ENCODE peak calls at places on chromosome 19, in eight cellular contexts. One of them, this sample, is unnamed.
A peak's percentile ranks its signal among the peaks of the same experiment; 100 is the strongest.

GRCh38 chr19:48613024-48613851 is 1.6 kb downstream of the FAM83E start:
- DNase-seq in lower leg skin: no peak
- DNase-seq in tibial nerve: no peak
- DNase-seq in H54: no peak
- DNase-seq in transverse colon: peak; percentile 72
- DNase-seq in ovary: no peak
- DNase-seq in body of pancreas: no peak
- DNase-seq in IMR-90: no peak
- DNase-seq in this sample: no peak

GRCh38 chr19:40687525-40688016 is 2.9 kb downstream of the NUMBL start:
- DNase-seq in lower leg skin: peak; percentile 97
- DNase-seq in tibial nerve: peak; percentile 98
- DNase-seq in H54: no peak
- DNase-seq in transverse colon: peak; percentile 82
- DNase-seq in ovary: peak; percentile 77
- DNase-seq in body of pancreas: peak; percentile 62
- DNase-seq in IMR-90: peak; percentile 86
- DNase-seq in this sample: no peak

GRCh38 chr19:4870025-4870700 is 2.7 kb upstream of the PLIN3 start:
- DNase-seq in lower leg skin: no peak
- DNase-seq in tibial nerve: no peak
- DNase-seq in H54: peak; percentile 75
- DNase-seq in transverse colon: peak; percentile 65
- DNase-seq in ovary: peak; percentile 62
- DNase-seq in body of pancreas: peak; percentile 75
- DNase-seq in IMR-90: peak; percentile 92
- DNase-seq in this sample: no peak

GRCh38 chr19:6238256-6238642 is 41.5 kb downstream of the MLLT1 start:
- DNase-seq in lower leg skin: no peak
- DNase-seq in tibial nerve: no peak
- DNase-seq in H54: no peak
- DNase-seq in transverse colon: no peak
- DNase-seq in ovary: no peak
- DNase-seq in body of pancreas: no peak
- DNase-seq in IMR-90: no peak
- DNase-seq in this sample: no peak

GRCh38 chr19:3062165-3063105 is at the start of gene TLE5:
- DNase-seq in lower leg skin: peak; percentile 89
- DNase-seq in tibial nerve: no peak
- DNase-seq in H54: peak; percentile 90
- DNase-seq in transverse colon: peak; percentile 80
- DNase-seq in ovary: peak; percentile 69
- DNase-seq in body of pancreas: peak; percentile 83
- DNase-seq in IMR-90: no peak
- DNase-seq in this sample: no peak

GRCh38 chr19:4369109-4369887 is 25.9 kb downstream of the MPND start:
- DNase-seq in lower leg skin: peak; percentile 90
- DNase-seq in tibial nerve: peak; percentile 44
- DNase-seq in H54: no peak
- DNase-seq in transverse colon: peak; percentile 84
- DNase-seq in ovary: no peak
- DNase-seq in body of pancreas: peak; percentile 60
- DNase-seq in IMR-90: no peak
- DNase-seq in this sample: no peak

GRCh38 chr19:48819366-48819816 is 8.6 kb upstream of the BCAT2 start:
- DNase-seq in lower leg skin: peak; percentile 98
- DNase-seq in tibial nerve: peak; percentile 96
- DNase-seq in H54: peak; percentile 33
- DNase-seq in transverse colon: peak; percentile 88
- DNase-seq in ovary: peak; percentile 88
- DNase-seq in body of pancreas: peak; percentile 98
- DNase-seq in IMR-90: peak; percentile 79
- DNase-seq in this sample: peak; percentile 97

GRCh38 chr19:14704450-14704849 is 14.6 kb downstream of the ZNF333 start:
- DNase-seq in lower leg skin: no peak
- DNase-seq in tibial nerve: no peak
- DNase-seq in H54: no peak
- DNase-seq in transverse colon: no peak
- DNase-seq in ovary: no peak
- DNase-seq in body of pancreas: no peak
- DNase-seq in IMR-90: no peak
- DNase-seq in this sample: no peak

GRCh38 chr19:7856679-7857663 is 17.2 kb downstream of the PRR36 start:
- DNase-seq in lower leg skin: no peak
- DNase-seq in tibial nerve: no peak
- DNase-seq in H54: no peak
- DNase-seq in transverse colon: no peak
- DNase-seq in ovary: no peak
- DNase-seq in body of pancreas: no peak
- DNase-seq in IMR-90: no peak
- DNase-seq in this sample: no peak

GRCh38 chr19:16037424-16038195 is 38.7 kb upstream of the TPM4 start:
- DNase-seq in lower leg skin: peak; percentile 80
- DNase-seq in tibial nerve: no peak
- DNase-seq in H54: no peak
- DNase-seq in transverse colon: no peak
- DNase-seq in ovary: no peak
- DNase-seq in body of pancreas: no peak
- DNase-seq in IMR-90: no peak
- DNase-seq in this sample: no peak

GRCh38 chr19:3250675-3251074 is 26.2 kb downstream of the CELF5 start:
- DNase-seq in lower leg skin: no peak
- DNase-seq in tibial nerve: peak; percentile 14
- DNase-seq in H54: no peak
- DNase-seq in transverse colon: peak; percentile 21
- DNase-seq in ovary: no peak
- DNase-seq in body of pancreas: peak; percentile 7
- DNase-seq in IMR-90: no peak
- DNase-seq in this sample: no peak

GRCh38 chr19:41563847-41564514 is 12.0 kb upstream of the CEACAM21 start:
- DNase-seq in lower leg skin: no peak
- DNase-seq in tibial nerve: no peak
- DNase-seq in H54: peak; percentile 21
- DNase-seq in transverse colon: no peak
- DNase-seq in ovary: no peak
- DNase-seq in body of pancreas: no peak
- DNase-seq in IMR-90: no peak
- DNase-seq in this sample: no peak

GRCh38 chr19:9936151-9937000 is at the start of gene OLFM2:
- DNase-seq in lower leg skin: no peak
- DNase-seq in tibial nerve: no peak
- DNase-seq in H54: no peak
- DNase-seq in transverse colon: no peak
- DNase-seq in ovary: peak; percentile 56
- DNase-seq in body of pancreas: peak; percentile 22
- DNase-seq in IMR-90: no peak
- DNase-seq in this sample: no peak

GRCh38 chr19:2469102-2469914 is 6.6 kb upstream of the GADD45B start:
- DNase-seq in lower leg skin: no peak
- DNase-seq in tibial nerve: no peak
- DNase-seq in H54: peak; percentile 86
- DNase-seq in transverse colon: no peak
- DNase-seq in ovary: no peak
- DNase-seq in body of pancreas: no peak
- DNase-seq in IMR-90: peak; percentile 78
- DNase-seq in this sample: no peak

GRCh38 chr19:19579533-19580361 is 38.7 kb downstream of the PBX4 start:
- DNase-seq in lower leg skin: no peak
- DNase-seq in tibial nerve: no peak
- DNase-seq in H54: no peak
- DNase-seq in transverse colon: no peak
- DNase-seq in ovary: no peak
- DNase-seq in body of pancreas: no peak
- DNase-seq in IMR-90: no peak
- DNase-seq in this sample: no peak

GRCh38 chr19:39247701-39248664 is 673 bp downstream of the IFNL4 start:
- DNase-seq in lower leg skin: no peak
- DNase-seq in tibial nerve: no peak
- DNase-seq in H54: no peak
- DNase-seq in transverse colon: no peak
- DNase-seq in ovary: no peak
- DNase-seq in body of pancreas: no peak
- DNase-seq in IMR-90: no peak
- DNase-seq in this sample: no peak

GRCh38 chr19:3135961-3136683 is at the start of gene GNA15:
- DNase-seq in lower leg skin: no peak
- DNase-seq in tibial nerve: no peak
- DNase-seq in H54: no peak
- DNase-seq in transverse colon: peak; percentile 62
- DNase-seq in ovary: no peak
- DNase-seq in body of pancreas: peak; percentile 31
- DNase-seq in IMR-90: no peak
- DNase-seq in this sample: no peak

GRCh38 chr19:49387936-49388372 is at the start of gene KASH5:
- DNase-seq in lower leg skin: peak; percentile 90
- DNase-seq in tibial nerve: peak; percentile 22
- DNase-seq in H54: no peak
- DNase-seq in transverse colon: peak; percentile 78
- DNase-seq in ovary: peak; percentile 42
- DNase-seq in body of pancreas: peak; percentile 92
- DNase-seq in IMR-90: peak; percentile 8
- DNase-seq in this sample: no peak

GRCh38 chr19:38684078-38684861 is 36.8 kb downstream of the ACTN4 start:
- DNase-seq in lower leg skin: peak; percentile 94
- DNase-seq in tibial nerve: no peak
- DNase-seq in H54: peak; percentile 81
- DNase-seq in transverse colon: peak; percentile 87
- DNase-seq in ovary: peak; percentile 58
- DNase-seq in body of pancreas: peak; percentile 64
- DNase-seq in IMR-90: peak; percentile 91
- DNase-seq in this sample: no peak

GRCh38 chr19:5697890-5698634 is 8.0 kb downstream of the RPL36 start:
- DNase-seq in lower leg skin: no peak
- DNase-seq in tibial nerve: no peak
- DNase-seq in H54: no peak
- DNase-seq in transverse colon: no peak
- DNase-seq in ovary: peak; percentile 10
- DNase-seq in body of pancreas: no peak
- DNase-seq in IMR-90: no peak
- DNase-seq in this sample: no peak

GRCh38 chr19:44113138-44113783 is at the start of gene ZNF225:
- DNase-seq in lower leg skin: peak; percentile 99
- DNase-seq in tibial nerve: peak; percentile 94
- DNase-seq in H54: peak; percentile 91
- DNase-seq in transverse colon: peak; percentile 96
- DNase-seq in ovary: peak; percentile 94
- DNase-seq in body of pancreas: peak; percentile 99
- DNase-seq in IMR-90: peak; percentile 99
- DNase-seq in this sample: no peak
- TF ChIP-seq POLR2A in lower leg skin: no peak
- TF ChIP-seq POLR2A in tibial nerve: peak; percentile 22
- TF ChIP-seq POLR2A in H54: peak; percentile 46
- TF ChIP-seq POLR2A in transverse colon: no peak
- TF ChIP-seq POLR2A in ovary: no peak
- TF ChIP-seq POLR2A in body of pancreas: peak; percentile 50
- TF ChIP-seq POLR2A in IMR-90: peak; percentile 65
- TF ChIP-seq POLR2A in this sample: no peak

DNA sequence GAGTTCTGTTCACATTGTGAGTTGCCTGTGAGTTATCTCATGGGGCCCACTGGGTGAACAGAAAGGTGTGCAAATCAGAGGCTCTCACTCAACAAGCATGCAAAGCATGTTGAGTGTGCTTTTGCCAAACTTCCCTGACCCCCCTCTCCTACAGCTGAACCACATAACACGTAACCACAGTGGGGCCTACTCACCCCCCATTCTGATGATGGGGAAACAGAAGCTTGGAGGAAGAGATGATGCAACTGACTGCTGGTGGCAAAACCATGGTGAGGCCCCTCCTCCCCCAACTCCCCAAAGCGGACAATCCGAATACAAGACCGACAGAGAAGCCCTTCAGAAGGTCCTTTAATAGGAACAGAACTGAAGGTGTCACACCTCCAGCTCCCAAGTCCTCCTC is 4.0 kb downstream of the ZNF784 start:
- DNase-seq in lower leg skin: no peak
- DNase-seq in tibial nerve: no peak
- DNase-seq in H54: no peak
- DNase-seq in transverse colon: no peak
- DNase-seq in ovary: no peak
- DNase-seq in body of pancreas: no peak
- DNase-seq in IMR-90: peak; percentile 21
- DNase-seq in this sample: no peak
- TF ChIP-seq POLR2A in lower leg skin: no peak
- TF ChIP-seq POLR2A in tibial nerve: no peak
- TF ChIP-seq POLR2A in H54: no peak
- TF ChIP-seq POLR2A in transverse colon: no peak
- TF ChIP-seq POLR2A in ovary: no peak
- TF ChIP-seq POLR2A in body of pancreas: no peak
- TF ChIP-seq POLR2A in IMR-90: no peak
- TF ChIP-seq POLR2A in this sample: no peak

DNA sequence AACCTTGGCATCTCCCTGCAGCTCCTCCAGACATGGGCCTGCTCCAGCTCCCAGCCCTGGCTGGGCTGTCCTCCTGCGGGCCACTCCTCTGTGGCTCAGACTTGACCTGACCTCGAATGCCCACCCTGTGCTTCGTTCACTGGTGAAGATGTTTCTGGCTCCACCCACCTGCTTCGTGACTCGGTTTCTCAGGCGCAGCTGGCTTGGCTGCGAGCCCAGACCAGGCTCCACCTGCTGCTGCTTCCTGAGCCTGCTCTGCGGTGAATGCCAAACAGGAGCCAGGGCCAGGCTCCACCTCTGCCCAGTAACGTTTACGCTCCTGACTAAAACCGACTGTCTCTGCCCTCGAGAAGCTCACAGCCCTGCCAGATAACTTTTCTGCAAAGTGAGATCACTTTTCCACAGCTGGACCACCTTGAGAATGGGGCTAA is 8.9 kb upstream of the RSPH6A start:
- DNase-seq in lower leg skin: no peak
- DNase-seq in tibial nerve: no peak
- DNase-seq in H54: no peak
- DNase-seq in transverse colon: no peak
- DNase-seq in ovary: no peak
- DNase-seq in body of pancreas: peak; percentile 43
- DNase-seq in IMR-90: no peak
- DNase-seq in this sample: no peak
- TF ChIP-seq POLR2A in lower leg skin: no peak
- TF ChIP-seq POLR2A in tibial nerve: no peak
- TF ChIP-seq POLR2A in H54: no peak
- TF ChIP-seq POLR2A in transverse colon: no peak
- TF ChIP-seq POLR2A in ovary: no peak
- TF ChIP-seq POLR2A in body of pancreas: no peak
- TF ChIP-seq POLR2A in IMR-90: no peak
- TF ChIP-seq POLR2A in this sample: no peak

DNA sequence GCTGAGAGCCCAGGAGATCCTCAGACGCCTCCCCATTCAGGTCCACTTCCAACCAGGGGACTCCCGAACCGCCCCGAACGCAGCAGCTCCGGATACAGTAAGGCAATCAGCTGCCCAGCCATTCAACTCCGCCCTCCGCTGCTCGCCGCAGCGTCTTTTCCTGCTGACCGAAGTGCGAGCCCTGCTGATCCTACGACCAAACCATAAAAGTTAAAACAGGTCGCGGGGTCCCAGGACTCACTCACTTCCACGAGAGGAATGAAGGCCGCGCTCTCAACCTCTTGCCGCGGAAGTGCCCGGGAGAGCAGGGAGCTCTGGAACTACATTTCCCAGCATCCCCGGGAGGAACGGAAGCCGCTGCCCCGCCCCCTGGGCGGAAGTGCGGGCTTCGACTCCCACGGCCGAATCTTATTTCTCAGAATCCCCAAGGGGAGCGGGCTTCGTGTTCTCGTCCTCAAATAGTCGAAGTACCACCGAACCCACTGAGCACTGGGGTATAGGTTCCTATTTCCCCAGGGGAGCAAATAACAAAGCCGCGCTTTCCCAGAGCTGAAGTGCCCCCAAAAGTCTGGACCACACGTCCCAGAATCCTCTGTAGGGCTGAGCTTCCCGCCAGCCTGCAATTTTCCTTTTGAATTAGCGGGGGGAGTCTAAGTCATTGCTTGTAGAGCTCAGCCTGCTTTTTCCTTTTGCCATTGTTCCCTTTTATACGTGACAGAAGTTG is at the start of gene ZNF45:
- DNase-seq in lower leg skin: peak; percentile 97
- DNase-seq in tibial nerve: peak; percentile 90
- DNase-seq in H54: peak; percentile 88
- DNase-seq in transverse colon: peak; percentile 90
- DNase-seq in ovary: peak; percentile 85
- DNase-seq in body of pancreas: peak; percentile 93
- DNase-seq in IMR-90: peak; percentile 85
- DNase-seq in this sample: peak; percentile 90
- TF ChIP-seq POLR2A in lower leg skin: no peak
- TF ChIP-seq POLR2A in tibial nerve: no peak
- TF ChIP-seq POLR2A in H54: peak; percentile 42
- TF ChIP-seq POLR2A in transverse colon: peak; percentile 24
- TF ChIP-seq POLR2A in ovary: no peak
- TF ChIP-seq POLR2A in body of pancreas: peak; percentile 54
- TF ChIP-seq POLR2A in IMR-90: no peak
- TF ChIP-seq POLR2A in this sample: no peak